ENCODE peak calls at places on chromosomes 2 and 18, in four cellular contexts. S is lower leg skin, G is fibroblast of pulmonary artery, W is PC-3. R is an unnamed sample.

GRCh38 chr18:29749699-29750098 is 1292.8 kb downstream of the DSC3 start:
- DNase-seq in S (no peak), G (peak), W (peak), R (no peak)

GRCh38 chr2:106642679-106643078 is 155.5 kb downstream of the CD8B2 start:
- DNase-seq in S (no peak), G (peak), W (no peak), R (no peak)

GRCh38 chr2:128324008-128324896 is 5.6 kb upstream of the HS6ST1 start:
- DNase-seq in S (no peak), G (no peak), W (no peak), R (no peak)

GRCh38 chr2:29042581-29043075 is 31.7 kb downstream of the PCARE start:
- DNase-seq in S (no peak), G (peak), W (no peak), R (no peak)

GRCh38 chr2:151302286-151302878 is 12.9 kb upstream of the NMI start:
- DNase-seq in S (no peak), G (no peak), W (no peak), R (no peak)

GRCh38 chr2:218016810-218017209 is 14.0 kb upstream of the TNS1 start:
- DNase-seq in S (no peak), G (no peak), W (no peak), R (no peak)

GRCh38 chr2:202408546-202409140 is 32.5 kb downstream of the BMPR2 start:
- DNase-seq in S (no peak), G (peak), W (no peak), R (no peak)

GRCh38 chr2:199744676-199745075 is 106.3 kb downstream of the FTCDNL1 start:
- DNase-seq in S (no peak), G (no peak), W (no peak), R (no peak)

GRCh38 chr2:128306081-128306930 is 12.4 kb downstream of the HS6ST1 start:
- DNase-seq in S (no peak), G (peak), W (peak), R (peak)

GRCh38 chr2:38277245-38278119 is 99.6 kb downstream of the ATL2 start:
- DNase-seq in S (no peak), G (no peak), W (peak), R (no peak)

GRCh38 chr2:157221394-157221988 is 36.0 kb upstream of the GALNT5 start:
- DNase-seq in S (no peak), G (no peak), W (no peak), R (no peak)

GRCh38 chr2:155190342-155190741 is 491.8 kb downstream of the KCNJ3 start:
- DNase-seq in S (no peak), G (no peak), W (no peak), R (no peak)

GRCh38 chr2:33729353-33729752 is 130.3 kb upstream of the FAM98A start:
- DNase-seq in S (no peak), G (no peak), W (no peak), R (no peak)

GRCh38 chr2:98372121-98372520 is 25.9 kb downstream of the CNGA3 start:
- DNase-seq in S (no peak), G (no peak), W (no peak), R (no peak)

GRCh38 chr2:237090906-237091305 is 5.2 kb downstream of the COPS8 start:
- DNase-seq in S (no peak), G (peak), W (no peak), R (no peak)

GRCh38 chr2:224630659-224631550 is 45.7 kb upstream of the CUL3 start:
- DNase-seq in S (no peak), G (no peak), W (peak), R (no peak)

GRCh38 chr2:191748050-191748449 is 70.1 kb downstream of the NABP1 start:
- DNase-seq in S (no peak), G (peak), W (no peak), R (no peak)

GRCh38 chr2:28449489-28450395 is 46.1 kb upstream of the PLB1 start:
- DNase-seq in S (no peak), G (peak), W (peak), R (no peak)

GRCh38 chr2:99771691-99772333 is 282.0 kb upstream of the REV1 start:
- DNase-seq in S (no peak), G (no peak), W (no peak), R (no peak)

GRCh38 chr2:112821682-112822081 is 14.9 kb downstream of the IL1B start:
- DNase-seq in S (no peak), G (no peak), W (no peak), R (no peak)

R was measured in AG04449.